ENCODE peak calls at places on chromosomes 11 and 22, in nine cellular contexts. Q, W, D, V, L, X, K, J and Z are unnamed samples. For H3K4me1, the result is how much of the 10 kb centered on the place peaks cover.

GRCh38 chr22:39650996-39651782 is 80.6 kb downstream of the CACNA1I start:
- DNase-seq in Q (no peak), W (no peak), D (peak), V (no peak), L (no peak), X (no peak), K (no peak), J (no peak), Z (no peak)

GRCh38 chr11:19403196-19403895 is 162.6 kb upstream of the E2F8 start:
- DNase-seq in Q (no peak), W (no peak), D (no peak), V (no peak), L (no peak), X (no peak), K (no peak), J (no peak), Z (no peak)

GRCh38 chr11:65394125-65394536 is 7.7 kb downstream of the FRMD8 start:
- DNase-seq in Q (no peak), W (no peak), D (no peak), V (no peak), L (no peak), X (no peak), K (no peak), J (no peak), Z (no peak)

GRCh38 chr11:117795726-117796455 is 1.1 kb downstream of the DSCAML1 start:
- DNase-seq in Q (no peak), W (no peak), D (peak), V (peak), L (no peak), X (no peak), K (no peak), J (peak), Z (no peak)

GRCh38 chr22:29062286-29062949 is 787 bp upstream of the C22orf31 start:
- DNase-seq in Q (no peak), W (no peak), D (no peak), V (no peak), L (peak), X (no peak), K (no peak), J (peak), Z (no peak)

GRCh38 chr11:115676768-115677167 is 172.6 kb upstream of the CADM1 start:
- DNase-seq in Q (no peak), W (no peak), D (no peak), V (no peak), L (peak), X (no peak), K (no peak), J (no peak), Z (no peak)

GRCh38 chr11:111913997-111914396 is 1.5 kb downstream of the HSPB2 start:
- DNase-seq in Q (no peak), W (no peak), D (no peak), V (no peak), L (peak), X (peak), K (no peak), J (no peak), Z (no peak)

GRCh38 chr11:27055065-27055682 is 14.6 kb downstream of the BBOX1 start:
- DNase-seq in Q (no peak), W (no peak), D (no peak), V (no peak), L (no peak), X (peak), K (no peak), J (no peak), Z (peak)

GRCh38 chr11:1728931-1729691 is 21.3 kb downstream of the IFITM10 start:
- DNase-seq in Q (no peak), W (no peak), D (no peak), V (no peak), L (no peak), X (no peak), K (peak), J (no peak), Z (no peak)

GRCh38 chr11:29184939-29185890 is 831.6 kb downstream of the KCNA4 start:
- DNase-seq in Q (no peak), W (no peak), D (no peak), V (no peak), L (peak), X (peak), K (no peak), J (no peak), Z (no peak)
- TF ChIP-seq EZH2phosphoT487 in Q (no peak), W (no peak), D (no peak), V (no peak), L (no peak), X (no peak), K (no peak), J (no peak), Z (no peak)

GRCh38 chr11:61888043-61888442 is 3.3 kb downstream of the FADS3 start:
- DNase-seq in Q (no peak), W (no peak), D (no peak), V (no peak), L (peak), X (peak), K (no peak), J (no peak), Z (no peak)

GRCh38 chr11:61888590-61888989 is 2.8 kb downstream of the FADS3 start:
- DNase-seq in Q (no peak), W (no peak), D (no peak), V (no peak), L (peak), X (no peak), K (no peak), J (no peak), Z (no peak)

GRCh38 chr11:61891331-61892084 is at the start of gene FADS3:
- DNase-seq in Q (peak), W (peak), D (peak), V (peak), L (peak), X (peak), K (peak), J (peak), Z (peak)

GRCh38 chr11:61890536-61891330 is 612 bp downstream of the FADS3 start:
- DNase-seq in Q (no peak), W (no peak), D (peak), V (peak), L (peak), X (peak), K (peak), J (no peak), Z (peak)

GRCh38 chr11:61889831-61890230 is 1.5 kb downstream of the FADS3 start:
- DNase-seq in Q (no peak), W (no peak), D (no peak), V (no peak), L (no peak), X (no peak), K (no peak), J (no peak), Z (no peak)
- H3K4me1 ChIP-seq in Q (under half), W (under half), D (under half), V (under half), L (under half), X (under half), K (under half), J (under half), Z (under half)

GRCh38 chr11:102240502-102240901 is 76.8 kb upstream of the BIRC3 start:
- DNase-seq in Q (no peak), W (no peak), D (no peak), V (no peak), L (peak), X (peak), K (no peak), J (no peak), Z (no peak)
- TF ChIP-seq EZH2phosphoT487 in Q (no peak), W (no peak), D (no peak), V (no peak), L (no peak), X (no peak), K (no peak), J (no peak), Z (no peak)

GRCh38 chr11:47258317-47258902 is 614 bp downstream of the NR1H3 start:
- DNase-seq in Q (no peak), W (no peak), D (no peak), V (no peak), L (peak), X (no peak), K (no peak), J (no peak), Z (no peak)
- H3K4me1 ChIP-seq in Q (under half), W (under half), D (under half), V (under half), L (under half), X (under half), K (under half), J (under half), Z (under half)

GRCh38 chr11:12264361-12264760 is 113.0 kb upstream of the PARVA start:
- DNase-seq in Q (no peak), W (no peak), D (no peak), V (no peak), L (no peak), X (no peak), K (no peak), J (no peak), Z (no peak)
- TF ChIP-seq EZH2phosphoT487 in Q (no peak), W (no peak), D (no peak), V (no peak), L (no peak), X (no peak), K (no peak), J (no peak), Z (no peak)

GRCh38 chr11:71542856-71543743 is 5.1 kb upstream of the KRTAP5-9 start:
- DNase-seq in Q (no peak), W (no peak), D (no peak), V (peak), L (peak), X (no peak), K (no peak), J (no peak), Z (no peak)

GRCh38 chr11:71543866-71544265 is 4.4 kb upstream of the KRTAP5-9 start:
- DNase-seq in Q (no peak), W (no peak), D (no peak), V (no peak), L (no peak), X (no peak), K (peak), J (no peak), Z (no peak)

GRCh38 chr11:71544525-71545214 is 3.5 kb upstream of the KRTAP5-9 start:
- DNase-seq in Q (no peak), W (no peak), D (no peak), V (no peak), L (no peak), X (no peak), K (no peak), J (no peak), Z (no peak)

GRCh38 chr11:71545405-71545966 is 2.7 kb upstream of the KRTAP5-9 start:
- DNase-seq in Q (no peak), W (no peak), D (no peak), V (no peak), L (no peak), X (no peak), K (no peak), J (no peak), Z (no peak)

GRCh38 chr11:71542382-71542781 is 4.6 kb downstream of the KRTAP5-8 start:
- DNase-seq in Q (no peak), W (no peak), D (no peak), V (no peak), L (no peak), X (no peak), K (no peak), J (no peak), Z (no peak)
- H3K4me1 ChIP-seq in Q (under half), W (under half), D (under half), V (under half), L (under half), X (under half), K (under half), J (under half), Z (under half)

GRCh38 chr11:12817681-12818332 is 143.6 kb downstream of the TEAD1 start:
- DNase-seq in Q (no peak), W (no peak), D (no peak), V (no peak), L (peak), X (no peak), K (no peak), J (no peak), Z (no peak)

GRCh38 chr11:12815150-12815523 is 140.9 kb downstream of the TEAD1 start:
- DNase-seq in Q (no peak), W (no peak), D (no peak), V (no peak), L (no peak), X (no peak), K (no peak), J (no peak), Z (no peak)

GRCh38 chr11:12822623-12823022 is 148.4 kb downstream of the TEAD1 start:
- DNase-seq in Q (no peak), W (no peak), D (no peak), V (peak), L (no peak), X (no peak), K (no peak), J (no peak), Z (no peak)

GRCh38 chr11:12815931-12816494 is 141.8 kb downstream of the TEAD1 start:
- DNase-seq in Q (no peak), W (peak), D (no peak), V (no peak), L (no peak), X (no peak), K (peak), J (no peak), Z (no peak)

GRCh38 chr11:12818333-12819015 is 144.3 kb downstream of the TEAD1 start:
- DNase-seq in Q (no peak), W (no peak), D (no peak), V (no peak), L (peak), X (no peak), K (no peak), J (no peak), Z (no peak)
- TF ChIP-seq EZH2phosphoT487 in Q (no peak), W (no peak), D (no peak), V (no peak), L (no peak), X (no peak), K (no peak), J (no peak), Z (no peak)

DNA sequence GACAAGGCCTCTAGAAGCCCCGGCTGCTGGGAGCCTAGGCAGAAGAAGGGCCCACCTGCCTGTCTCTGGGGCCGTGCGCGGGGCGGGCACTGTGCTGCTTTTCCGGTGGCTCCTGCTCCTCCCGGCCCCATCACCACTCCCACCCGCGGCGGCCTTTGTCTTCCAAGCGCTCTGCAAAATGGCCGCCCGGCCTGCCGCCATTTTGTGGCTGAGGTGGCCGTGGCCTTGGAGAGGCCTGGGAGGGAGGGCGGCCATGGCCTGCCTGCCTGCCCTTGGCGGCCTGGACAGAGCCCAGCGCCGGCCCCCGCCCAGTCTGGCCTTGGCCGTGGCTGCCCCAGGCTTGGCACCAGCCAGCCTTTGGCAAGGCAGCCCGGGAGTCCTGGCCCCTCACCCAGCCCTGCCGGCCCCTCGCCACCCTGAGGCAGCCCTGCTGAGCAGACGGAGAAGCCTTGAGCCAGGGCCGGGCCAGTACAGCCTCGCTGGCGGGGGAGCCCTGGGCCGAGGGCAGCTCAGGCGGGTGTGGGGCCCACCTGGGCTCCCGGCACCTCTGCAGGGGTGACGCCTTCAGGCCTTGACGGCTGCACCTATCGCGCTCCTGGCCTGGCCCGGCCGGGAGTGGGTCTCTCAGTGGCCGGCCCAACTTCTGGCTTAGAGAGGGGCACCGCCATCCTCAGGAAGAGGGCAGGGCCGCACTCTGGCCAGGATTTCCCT is 46.0 kb upstream of the PPARA start:
- DNase-seq in Q (no peak), W (no peak), D (no peak), V (no peak), L (peak), X (no peak), K (no peak), J (no peak), Z (no peak)
- H3K4me1 ChIP-seq in Q (under half), W (under half), D (under half), V (under half), L (half or more), X (under half), K (under half), J (under half), Z (under half)